ENCODE peak calls at places on chromosomes 5 and 9, in ten cellular contexts. D is epithelial cell of esophagus; X is Kasumi-1; U is CD4-positive, alpha-beta T cell; F is A549; L is substantia nigra; Q is stimulated activated CD4-positive, alpha-beta T cell treated with anti-CD3 and anti-CD28 coated beads, Interleukin-1b, Interleukin-23, amount 100 ng/mL, for 24 hours; T is EH; B is neural crest cell; M is SW 1271. E is an unnamed sample.

GRCh38 chr5:122877518-122877917 is 32.1 kb downstream of the SNX24 start:
- DNase-seq in D (no peak), T (no peak), Q (no peak), U (no peak), L (no peak), M (no peak), F (no peak), B (no peak), X (no peak), E (no peak)

GRCh38 chr9:112065781-112066606 is 109.1 kb downstream of the SUSD1 start:
- DNase-seq in B (no peak), F (peak), X (no peak), M (no peak), T (peak), U (no peak), D (peak), Q (no peak), L (no peak), E (peak)

GRCh38 chr5:43041131-43041668 is 1.1 kb upstream of the ANXA2R start:
- DNase-seq in Q (no peak), B (no peak), M (peak), F (peak), D (no peak), T (no peak), U (no peak), L (no peak), X (peak), E (peak)

GRCh38 chr5:2369178-2369577 is 382.3 kb downstream of the IRX2 start:
- DNase-seq in T (no peak), U (no peak), B (no peak), Q (no peak), X (no peak), F (no peak), M (no peak), D (no peak), L (no peak), E (no peak)

GRCh38 chr5:133957591-133957990 is 10.8 kb downstream of the C5orf15 start:
- DNase-seq in X (no peak), T (no peak), U (no peak), Q (no peak), B (no peak), L (no peak), M (no peak), D (no peak), F (no peak), E (no peak)

GRCh38 chr5:178120661-178121357 is 7.5 kb downstream of the N4BP3 start:
- DNase-seq in B (peak), M (no peak), D (peak), F (peak), U (peak), Q (peak), X (peak), T (peak), L (no peak), E (peak)

GRCh38 chr9:12765399-12765798 is 9.4 kb upstream of the LURAP1L start:
- DNase-seq in M (no peak), F (no peak), D (peak), T (no peak), B (no peak), L (no peak), Q (no peak), X (no peak), U (no peak), E (no peak)

GRCh38 chr5:172175263-172175719 is 12.7 kb downstream of the STK10 start:
- DNase-seq in T (peak), L (peak), M (no peak), Q (peak), U (peak), B (no peak), D (no peak), X (peak), F (no peak), E (peak)

GRCh38 chr9:12776775-12777055 is 1.9 kb downstream of the LURAP1L start:
- DNase-seq in M (no peak), L (no peak), T (no peak), X (no peak), F (no peak), B (no peak), U (no peak), Q (no peak), D (peak), E (no peak)

GRCh38 chr5:1110930-1111726 is 735 bp downstream of the SLC12A7 start:
- DNase-seq in T (peak), F (peak), B (no peak), M (no peak), X (no peak), Q (no peak), L (peak), D (no peak), U (no peak), E (peak)

GRCh38 chr5:127957183-127957582 is 126.4 kb upstream of the SLC12A2 start:
- DNase-seq in D (peak), M (no peak), Q (no peak), F (peak), B (no peak), U (no peak), T (peak), L (peak), X (no peak), E (no peak)

GRCh38 chr9:94014066-94014654 is 59.0 kb upstream of the BARX1 start:
- DNase-seq in D (peak), F (peak), B (no peak), L (no peak), U (no peak), Q (no peak), T (peak), M (no peak), X (peak), E (no peak)

GRCh38 chr5:180639743-180640300 is 9.6 kb downstream of the FLT4 start:
- DNase-seq in X (peak), L (no peak), F (no peak), Q (no peak), U (no peak), T (no peak), D (no peak), B (no peak), M (no peak), E (peak)

GRCh38 chr9:107929439-107929838 is 439.9 kb upstream of the KLF4 start:
- DNase-seq in T (peak), M (no peak), U (no peak), L (peak), D (peak), B (no peak), F (no peak), X (peak), Q (no peak), E (no peak)

GRCh38 chr5:38535281-38535750 is 21.1 kb downstream of the LIFR start:
- DNase-seq in B (no peak), Q (no peak), T (no peak), U (no peak), D (peak), L (no peak), M (no peak), F (no peak), X (no peak), E (no peak)

GRCh38 chr9:8895498-8896224 is 1096.1 kb upstream of the DMAC1 start:
- DNase-seq in L (no peak), X (peak), B (no peak), M (no peak), U (no peak), F (peak), D (peak), T (no peak), Q (no peak), E (no peak)

GRCh38 chr9:36949470-36949869 is 84.6 kb downstream of the PAX5 start:
- DNase-seq in Q (no peak), M (no peak), U (no peak), B (no peak), D (no peak), F (no peak), X (no peak), T (no peak), L (no peak), E (no peak)

GRCh38 chr5:91469517-91470165 is 86.5 kb upstream of the ARRDC3 start:
- DNase-seq in T (no peak), X (peak), M (no peak), Q (no peak), U (no peak), F (no peak), D (no peak), L (no peak), B (no peak), E (peak)

GRCh38 chr9:98943682-98944129 is at the start of gene COL15A1:
- DNase-seq in X (no peak), B (peak), D (no peak), M (no peak), Q (no peak), U (no peak), F (peak), T (peak), L (no peak), E (no peak)

GRCh38 chr9:72691671-72692070 is 170.3 kb downstream of the TMC1 start:
- DNase-seq in F (no peak), U (no peak), M (no peak), T (no peak), X (no peak), Q (no peak), B (no peak), L (no peak), D (no peak), E (no peak)

E was measured in upper lobe of left lung.